ENCODE peak calls at places on chromosomes 11 and 22, in six cellular contexts. S is esophagus muscularis mucosa, V is transverse colon, R is HCT116, C is K562, I is GM23338. E is an unnamed sample.

GRCh38 chr22:40196628-40197027 is 18.9 kb downstream of the TNRC6B start:
- DNase-seq in V (no peak), C (no peak), I (no peak), R (no peak), S (no peak), E (no peak)

GRCh38 chr11:64355078-64355940 is 3.7 kb upstream of the RPS6KA4 start:
- DNase-seq in C (peak), V (peak), R (peak), I (peak), S (no peak), E (peak)

GRCh38 chr11:70788247-70789022 is 390.1 kb downstream of the CTTN start:
- DNase-seq in S (no peak), I (no peak), V (no peak), C (peak), R (peak), E (no peak)

GRCh38 chr11:3939211-3939610 is 83.7 kb downstream of the STIM1 start:
- DNase-seq in R (no peak), C (no peak), V (no peak), S (no peak), I (no peak), E (no peak)

GRCh38 chr11:42595856-42596255 is 715.9 kb upstream of the API5 start:
- DNase-seq in S (no peak), C (no peak), I (peak), R (no peak), V (no peak), E (no peak)

GRCh38 chr11:65781152-65781961 is 581 bp upstream of the AP5B1 start:
- DNase-seq in R (no peak), V (peak), S (no peak), C (no peak), I (peak), E (peak)

GRCh38 chr11:92767416-92767815 is 202.0 kb upstream of the MTNR1B start:
- DNase-seq in V (no peak), R (no peak), S (no peak), I (no peak), C (no peak), E (no peak)

GRCh38 chr22:37726240-37726887 is 29.5 kb downstream of the TRIOBP start:
- DNase-seq in S (no peak), V (no peak), C (no peak), R (no peak), I (no peak), E (no peak)

GRCh38 chr11:67626970-67627369 is 2.8 kb downstream of the NUDT8 start:
- DNase-seq in I (no peak), V (no peak), R (no peak), C (no peak), S (no peak), E (no peak)

GRCh38 chr11:117986981-117987495 is 844 bp downstream of the IL10RA start:
- DNase-seq in I (no peak), C (no peak), S (no peak), V (peak), R (no peak), E (no peak)

GRCh38 chr11:114201219-114201618 is 95.0 kb upstream of the NNMT start:
- DNase-seq in S (no peak), R (no peak), C (no peak), I (no peak), V (no peak), E (no peak)

GRCh38 chr11:66388746-66389386 is 17.3 kb upstream of the SLC29A2 start:
- DNase-seq in R (peak), I (peak), V (peak), S (no peak), C (peak), E (peak)

GRCh38 chr11:2927851-2928604 is 1.2 kb downstream of the PHLDA2 start:
- DNase-seq in C (peak), V (peak), R (no peak), I (no peak), S (no peak), E (no peak)

GRCh38 chr11:34859496-34859895 is 56.7 kb downstream of the APIP start:
- DNase-seq in C (no peak), S (no peak), I (no peak), V (no peak), R (no peak), E (no peak)

GRCh38 chr11:69497221-69497787 is 15.8 kb downstream of the LINC01488 start:
- DNase-seq in S (no peak), C (no peak), V (peak), R (peak), I (peak), E (peak)

GRCh38 chr11:44309483-44310197 is at the start of gene ALX4:
- DNase-seq in C (peak), V (no peak), I (peak), R (no peak), S (no peak), E (no peak)

GRCh38 chr11:71913716-71914115 is 14.7 kb downstream of the XNDC1N start:
- DNase-seq in R (no peak), I (no peak), S (no peak), V (no peak), C (no peak), E (no peak)

GRCh38 chr11:119449498-119449897 is 26.5 kb upstream of the THY1 start:
- DNase-seq in V (no peak), S (no peak), R (no peak), C (no peak), I (no peak), E (no peak)

GRCh38 chr11:128481135-128481534 is 106.2 kb downstream of the ETS1 start:
- DNase-seq in V (no peak), R (no peak), S (no peak), C (no peak), I (no peak), E (no peak)

GRCh38 chr11:117724104-117724503 is 72.9 kb downstream of the DSCAML1 start:
- DNase-seq in C (no peak), S (no peak), R (no peak), I (no peak), V (no peak), E (no peak)

GRCh38 chr11:109911488-109911887 is 181.7 kb upstream of the ZC3H12C start:
- DNase-seq in R (no peak), I (no peak), V (no peak), C (no peak), S (no peak), E (no peak)

GRCh38 chr22:23305321-23305910 is 125.1 kb downstream of the BCR start:
- DNase-seq in V (no peak), R (no peak), S (no peak), I (no peak), C (no peak), E (no peak)
- TF ChIP-seq POLR2AphosphoS5 in V (no peak), R (no peak), S (no peak), I (no peak), C (no peak), E (no peak)

GRCh38 chr11:106879029-106879428 is 139.2 kb downstream of the GUCY1A2 start:
- DNase-seq in S (no peak), I (no peak), R (no peak), V (no peak), C (no peak), E (no peak)
- TF ChIP-seq POLR2AphosphoS5 in S (no peak), I (no peak), R (no peak), V (no peak), C (no peak), E (no peak)

DNA sequence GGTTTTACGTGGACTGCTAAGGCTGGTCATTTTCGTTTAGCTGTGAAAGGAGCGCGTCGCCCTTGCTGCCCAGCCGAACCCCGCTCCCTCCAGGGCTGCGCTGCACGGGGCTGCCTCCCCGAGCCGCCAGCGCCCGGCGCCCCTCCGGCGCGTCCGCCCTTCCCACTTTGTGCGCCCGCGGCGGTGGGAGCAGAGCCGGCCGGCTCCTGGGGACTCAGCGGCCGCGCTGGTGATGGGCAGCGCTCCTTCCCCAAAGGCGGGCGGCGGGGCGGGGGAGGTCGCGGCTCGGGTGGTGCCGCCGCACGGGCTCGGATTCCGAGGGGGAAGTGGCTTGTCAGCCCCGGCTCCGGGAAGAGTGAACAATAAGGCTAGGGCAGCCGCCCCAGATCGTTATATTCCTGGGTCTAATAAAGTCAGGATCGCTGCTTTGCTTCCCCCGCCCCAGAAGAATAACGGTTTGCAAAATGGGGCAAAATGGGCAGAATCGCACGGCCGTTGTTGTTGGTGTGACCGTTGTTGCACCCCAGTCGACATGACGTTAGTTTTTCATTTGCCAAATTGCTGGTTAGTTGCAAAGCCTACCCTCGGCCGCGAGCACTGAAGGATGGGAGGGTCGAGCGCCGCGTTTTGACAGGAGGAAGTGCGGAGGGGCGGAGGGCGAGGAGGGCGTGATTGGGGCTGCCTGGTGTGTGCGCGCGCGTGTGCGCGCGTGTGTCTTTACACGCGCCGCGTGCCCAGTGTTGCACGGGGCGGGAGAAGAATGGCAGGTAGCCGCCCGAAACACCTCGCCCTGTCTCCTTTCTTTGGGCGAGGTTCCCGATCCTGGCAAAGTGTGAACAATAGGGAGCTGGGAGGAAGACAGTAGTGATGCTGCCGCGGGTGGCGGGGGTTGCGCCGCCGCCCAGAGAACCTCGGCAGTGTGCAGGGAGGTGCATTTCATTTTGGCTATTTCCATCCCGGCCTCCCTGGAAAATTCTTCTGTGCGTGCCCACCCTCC is 829 bp downstream of the NCAM1 start:
- DNase-seq in S (no peak), R (no peak), V (peak), C (no peak), I (peak), E (no peak)
- TF ChIP-seq POLR2AphosphoS5 in S (no peak), R (no peak), V (no peak), C (no peak), I (no peak), E (no peak)

GRCh38 chr11:12802418-12803085 is 128.3 kb downstream of the TEAD1 start:
- DNase-seq in S (no peak), R (peak), V (peak), C (peak), I (peak), E (peak)
- TF ChIP-seq POLR2AphosphoS5 in S (peak), R (peak), V (no peak), C (no peak), I (no peak), E (peak)

E was measured in prostate gland.